ENCODE peak calls at places on chromosomes 7 and 10, in five cellular contexts. N is pancreas; H is activated CD4-positive, alpha-beta T cell treated with anti-CD3 and anti-CD28 coated beads, Interleukin-2, amount 50 U/mL, for 4 hours; B is C1 segment of cervical spinal cord; D is NCI-H1092. X is an unnamed sample.

GRCh38 chr7:47266131-47266706 is 315.7 kb downstream of the TNS3 start:
- DNase-seq in B (peak), N (no peak), D (peak), H (no peak), X (peak)

GRCh38 chr10:78337646-78338391 is 304.2 kb downstream of the RPS24 start:
- DNase-seq in N (no peak), D (no peak), B (no peak), H (no peak), X (no peak)

GRCh38 chr7:22723171-22723601 is 3.8 kb upstream of the IL6 start:
- DNase-seq in N (peak), D (no peak), H (no peak), B (peak), X (peak)

GRCh38 chr7:111012799-111013675 is 77.9 kb upstream of the LRRN3 start:
- DNase-seq in B (no peak), D (no peak), N (no peak), H (peak), X (no peak)

GRCh38 chr7:155951554-155952158 is 139.4 kb upstream of the SHH start:
- DNase-seq in N (no peak), H (no peak), D (no peak), B (no peak), X (peak)

GRCh38 chr10:98374176-98374969 is 40.6 kb downstream of the PYROXD2 start:
- DNase-seq in N (no peak), D (no peak), B (no peak), H (no peak), X (peak)

GRCh38 chr10:73591935-73592699 is 975 bp upstream of the USP54 start:
- DNase-seq in D (no peak), H (no peak), B (peak), N (no peak), X (peak)

GRCh38 chr7:55469721-55470120 is 102.6 kb downstream of the VOPP1 start:
- DNase-seq in N (no peak), H (no peak), B (no peak), D (no peak), X (no peak)

GRCh38 chr10:58778966-58779365 is 266.3 kb downstream of the BICC1 start:
- DNase-seq in B (no peak), H (no peak), D (no peak), N (no peak), X (no peak)

GRCh38 chr7:125516194-125516593 is 586.6 kb upstream of the POT1 start:
- DNase-seq in H (no peak), N (no peak), D (peak), B (no peak), X (no peak)

GRCh38 chr10:7377614-7378248 is 33.1 kb downstream of the SFMBT2 start:
- DNase-seq in D (no peak), N (no peak), B (no peak), H (no peak), X (no peak)

GRCh38 chr7:18566829-18567228 is 71.3 kb downstream of the HDAC9 start:
- DNase-seq in B (no peak), N (no peak), D (no peak), H (no peak), X (peak)

GRCh38 chr10:36671607-36672006 is 453.8 kb upstream of the ANKRD30A start:
- DNase-seq in N (no peak), B (no peak), H (no peak), D (no peak), X (no peak)

GRCh38 chr10:12501324-12501723 is 152.0 kb downstream of the CAMK1D start:
- DNase-seq in B (no peak), H (no peak), N (no peak), D (no peak), X (no peak)

GRCh38 chr7:34019431-34019830 is 114.1 kb downstream of the BMPER start:
- DNase-seq in B (no peak), H (no peak), D (no peak), N (no peak), X (no peak)

GRCh38 chr10:34186740-34187139 is 628.4 kb downstream of the PARD3 start:
- DNase-seq in H (no peak), B (no peak), D (no peak), N (no peak), X (no peak)

GRCh38 chr10:125062244-125063208 is 97.8 kb downstream of the CTBP2 start:
- DNase-seq in N (no peak), B (peak), D (no peak), H (no peak), X (no peak)

GRCh38 chr7:1056006-1056784 is 11.8 kb downstream of the GPR146 start:
- DNase-seq in B (no peak), D (no peak), H (no peak), N (peak), X (no peak)

GRCh38 chr7:111486472-111487142 is 75.7 kb downstream of the IMMP2L start:
- DNase-seq in H (no peak), B (no peak), N (no peak), D (peak), X (peak)

GRCh38 chr7:20474244-20474643 is 141.2 kb upstream of the ABCB5 start:
- DNase-seq in B (no peak), N (no peak), D (no peak), H (no peak), X (peak)

GRCh38 chr7:473211-473734 is 46.4 kb downstream of the PDGFA start:
- DNase-seq in H (no peak), B (no peak), N (peak), D (no peak), X (no peak)

GRCh38 chr10:26759008-26759407 is 61.5 kb downstream of the PDSS1 start:
- DNase-seq in B (no peak), H (no peak), N (no peak), D (no peak), X (no peak)

GRCh38 chr10:119051775-119052174 is 22.3 kb downstream of the NANOS1 start:
- DNase-seq in H (no peak), B (no peak), D (no peak), N (no peak), X (no peak)

GRCh38 chr7:140982508-140982907 is 32.2 kb downstream of the MRPS33 start:
- DNase-seq in N (no peak), D (no peak), B (no peak), H (no peak), X (no peak)

GRCh38 chr10:132329565-132330485 is 2.2 kb upstream of the LRRC27 start:
- DNase-seq in N (no peak), B (no peak), H (no peak), D (no peak), X (peak)

GRCh38 chr10:33819206-33819605 is 484.7 kb upstream of the NRP1 start:
- DNase-seq in H (no peak), D (no peak), N (no peak), B (no peak), X (no peak)

GRCh38 chr7:128067983-128068382 is 36.7 kb upstream of the LRRC4 start:
- DNase-seq in N (no peak), D (no peak), B (no peak), H (no peak), X (no peak)